ENCODE peak calls at places on chromosomes 16 and 17, in nine cellular contexts. D is mesenchymal stem cell; P is gastrocnemius medialis; R is Peyer's patch; Z is esophagus muscularis mucosa; E is ascending aorta; W is sigmoid colon; C is tibial artery; N is CD8-positive, alpha-beta T cell. U is an unnamed sample.

GRCh38 chr16:30926937-30927788 is 3.8 kb downstream of the FBXL19 start:
- DNase-seq in D (no peak), P (no peak), R (no peak), Z (no peak), E (no peak), W (no peak), C (no peak), N (no peak), U (no peak)

GRCh38 chr17:45127583-45128300 is 4.6 kb downstream of the PLCD3 start:
- DNase-seq in D (peak; percentile 57), P (peak; percentile 68), R (peak; percentile 80), Z (no peak), E (no peak), W (peak; percentile 87), C (peak; percentile 90), N (no peak), U (no peak)

GRCh38 chr17:57839571-57839923 is 10.3 kb downstream of the MRPS23 start:
- DNase-seq in D (no peak), P (peak; percentile 48), R (no peak), Z (no peak), E (no peak), W (no peak), C (no peak), N (no peak), U (no peak)

GRCh38 chr16:83344014-83344413 is 463.8 kb upstream of the HSBP1 start:
- DNase-seq in D (peak; percentile 94), P (no peak), R (no peak), Z (no peak), E (no peak), W (no peak), C (no peak), N (no peak), U (no peak)

GRCh38 chr16:75471723-75472634 is 7.5 kb upstream of the TMEM170A start:
- DNase-seq in D (peak; percentile 72), P (peak; percentile 39), R (peak; percentile 82), Z (no peak), E (no peak), W (peak; percentile 78), C (peak; percentile 73), N (no peak), U (peak; percentile 55)

GRCh38 chr17:38590988-38591758 is 14.6 kb downstream of the SRCIN1 start:
- DNase-seq in D (no peak), P (no peak), R (no peak), Z (no peak), E (no peak), W (no peak), C (no peak), N (no peak), U (peak; percentile 75)

GRCh38 chr16:26593700-26594099 is 473.0 kb upstream of the C16orf82 start:
- DNase-seq in D (no peak), P (no peak), R (no peak), Z (peak; percentile 79), E (no peak), W (no peak), C (no peak), N (no peak), U (no peak)

GRCh38 chr17:34156741-34157589 is 98.1 kb upstream of the CCL2 start:
- DNase-seq in D (no peak), P (no peak), R (no peak), Z (no peak), E (no peak), W (no peak), C (no peak), N (no peak), U (peak; percentile 59)

GRCh38 chr16:88539652-88540345 is 30.4 kb upstream of the ZC3H18 start:
- DNase-seq in D (no peak), P (no peak), R (no peak), Z (no peak), E (no peak), W (no peak), C (no peak), N (no peak), U (no peak)

GRCh38 chr17:78072961-78073360 is 55.6 kb downstream of the TMC6 start:
- DNase-seq in D (no peak), P (no peak), R (no peak), Z (no peak), E (no peak), W (no peak), C (no peak), N (no peak), U (no peak)

GRCh38 chr16:88549671-88550643 is 20.2 kb upstream of the ZC3H18 start:
- DNase-seq in D (no peak), P (no peak), R (no peak), Z (no peak), E (no peak), W (no peak), C (no peak), N (no peak), U (no peak)

GRCh38 chr17:83109793-83110645 is 30.6 kb downstream of the METRNL start:
- DNase-seq in D (peak; percentile 88), P (peak; percentile 57), R (peak; percentile 85), Z (peak; percentile 95), E (peak; percentile 74), W (peak; percentile 96), C (peak; percentile 98), N (no peak), U (peak; percentile 94)

GRCh38 chr16:67403976-67404555 is 10.8 kb upstream of the TPPP3 start:
- DNase-seq in D (no peak), P (no peak), R (no peak), Z (no peak), E (no peak), W (no peak), C (no peak), N (no peak), U (no peak)

GRCh38 chr16:58499615-58500328 is at the start of gene NDRG4:
- DNase-seq in D (peak; percentile 94), P (no peak), R (peak; percentile 58), Z (no peak), E (no peak), W (peak; percentile 75), C (peak; percentile 64), N (no peak), U (no peak)

GRCh38 chr17:54992797-54993639 is 24.5 kb downstream of the STXBP4 start:
- DNase-seq in D (peak; percentile 53), P (no peak), R (no peak), Z (no peak), E (no peak), W (no peak), C (no peak), N (no peak), U (no peak)

GRCh38 chr17:35129154-35129972 is 7.9 kb downstream of the FNDC8 start:
- DNase-seq in D (no peak), P (no peak), R (no peak), Z (no peak), E (no peak), W (no peak), C (no peak), N (no peak), U (no peak)

GRCh38 chr16:4535627-4536108 is 2.9 kb downstream of the CDIP1 start:
- DNase-seq in D (no peak), P (no peak), R (no peak), Z (no peak), E (no peak), W (no peak), C (no peak), N (no peak), U (peak; percentile 52)

DNA sequence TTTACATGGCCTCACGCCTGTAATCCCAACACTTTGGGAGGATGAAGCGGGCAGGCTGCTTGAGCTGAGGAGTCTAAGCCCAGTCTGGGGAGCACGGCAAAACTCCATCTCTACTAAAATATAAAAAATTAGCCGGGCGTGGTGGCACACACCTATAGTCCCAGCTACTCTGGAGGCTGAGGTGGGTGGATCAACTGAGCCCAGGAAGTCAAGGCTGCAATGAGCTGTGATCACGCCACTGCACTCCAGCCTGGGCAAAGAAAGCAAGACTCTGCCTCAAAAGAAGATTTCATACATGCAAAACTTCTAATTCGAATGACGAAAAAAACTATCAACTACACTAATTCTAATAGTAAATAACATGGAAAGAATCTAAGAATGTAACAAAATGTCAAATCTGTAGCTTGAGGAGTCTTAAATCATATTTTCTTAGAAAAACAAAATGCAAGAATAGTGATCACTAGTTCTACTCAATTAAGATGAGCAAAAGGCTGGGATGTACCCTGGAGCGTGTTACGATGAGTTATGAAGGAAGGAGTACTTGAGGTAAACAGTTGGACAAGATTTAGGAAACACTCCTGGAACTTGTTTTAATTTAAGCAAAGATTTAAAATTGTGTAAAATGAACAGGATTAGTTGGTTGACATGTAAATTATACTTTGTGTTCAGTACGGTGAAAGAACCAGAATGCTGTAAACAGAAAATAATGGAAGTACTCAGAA is 20.7 kb downstream of the YWHAE start:
- DNase-seq in D (no peak), P (no peak), R (no peak), Z (no peak), E (no peak), W (no peak), C (no peak), N (no peak), U (no peak)
- H3K4me1 ChIP-seq in D (peaks cover 17% of the 10 kb centered on the region), P (peaks cover 85% of the 10 kb centered on the region), R (peaks cover 3% of the 10 kb centered on the region), Z (peaks cover 100% of the 10 kb centered on the region), E (peaks cover 22% of the 10 kb centered on the region), W (peaks cover 96% of the 10 kb centered on the region), C (peaks cover 98% of the 10 kb centered on the region), N (peaks cover 72% of the 10 kb centered on the region), U (peaks cover 87% of the 10 kb centered on the region)

DNA sequence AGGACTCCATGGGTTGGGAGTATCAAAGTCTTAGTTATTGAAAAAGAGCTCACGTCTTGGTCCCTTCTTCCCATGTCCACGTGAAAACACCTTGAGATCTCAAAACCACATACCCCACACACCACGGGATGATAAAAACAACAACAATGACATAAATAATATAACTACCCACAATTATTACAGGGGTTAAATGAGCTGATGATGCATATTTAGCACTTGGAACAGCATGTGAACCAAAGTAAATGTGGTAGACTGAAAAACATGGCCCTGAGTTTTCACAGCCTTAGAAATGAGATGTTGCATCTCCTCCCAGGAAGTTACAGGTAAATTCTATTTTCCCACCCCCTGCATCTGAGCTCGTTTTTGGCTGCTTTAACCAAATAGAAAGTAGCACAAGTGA is 208.9 kb downstream of the C16orf95 start:
- DNase-seq in D (no peak), P (no peak), R (no peak), Z (no peak), E (no peak), W (no peak), C (no peak), N (no peak), U (no peak)
- H3K27ac ChIP-seq in D (no peak overlapping the region), P (no peak overlapping the region), R (no peak overlapping the region), Z (no peak overlapping the region), E (no peak overlapping the region), W (no peak overlapping the region), C (no peak overlapping the region), N (no peak overlapping the region), U (no peak overlapping the region)

DNA sequence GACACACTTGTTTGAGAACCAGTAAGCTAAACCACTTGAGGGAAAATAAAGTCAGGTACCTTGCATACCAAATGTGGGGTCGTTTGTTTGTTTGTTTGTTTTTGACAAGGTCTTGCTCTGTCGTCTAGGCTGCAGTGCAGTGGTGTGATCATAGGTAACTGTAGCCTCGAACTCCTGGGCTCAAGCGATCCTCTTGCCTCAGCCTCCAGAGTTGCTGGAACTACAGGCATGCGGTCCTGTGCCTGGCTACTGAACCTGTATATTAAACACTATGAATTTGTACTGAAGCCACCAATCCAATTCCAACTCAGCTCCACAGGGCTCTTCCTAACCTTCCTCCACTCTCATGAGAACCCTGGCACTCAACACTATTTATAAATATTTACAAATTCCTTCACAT is 51.9 kb downstream of the WWP2 start:
- DNase-seq in D (no peak), P (no peak), R (peak; percentile 14), Z (no peak), E (no peak), W (no peak), C (no peak), N (no peak), U (peak; percentile 30)
- H3K4me1 ChIP-seq in D (no peaks in the 10 kb centered on the region), P (no peaks in the 10 kb centered on the region), R (no peaks in the 10 kb centered on the region), Z (no peaks in the 10 kb centered on the region), E (no peaks in the 10 kb centered on the region), W (no peaks in the 10 kb centered on the region), C (no peaks in the 10 kb centered on the region), N (no peaks in the 10 kb centered on the region), U (no peaks in the 10 kb centered on the region)

GRCh38 chr17:7393613-7394451 is 493 bp downstream of the PLSCR3 start:
- DNase-seq in D (peak; percentile 41), P (peak; percentile 15), R (peak; percentile 77), Z (no peak), E (no peak), W (peak; percentile 76), C (no peak), N (peak; percentile 44), U (no peak)
- H3K27ac ChIP-seq in D (peak overlapping the region; percentile 54), P (peak overlapping the region; percentile 83), R (peak overlapping the region; percentile 96), Z (peak overlapping the region; percentile 98), E (peak overlapping the region; percentile 87), W (peak overlapping the region; percentile 89), C (peak overlapping the region; percentile 90), N (peak overlapping the region; percentile 68), U (peak overlapping the region; percentile 92)